ENCODE peak calls at places on chromosomes 16 and 17, in nine cellular contexts. E, V, T, N, D, Y, Q, U and K are unnamed samples. For H3K4me1 and H3K36me3, the result is how much of the 10 kb centered on the place peaks cover.

GRCh38 chr16:10162981-10163380 is 19.2 kb downstream of the GRIN2A start:
- DNase-seq in E (no peak), V (no peak), T (no peak), N (no peak), D (no peak), Y (no peak), Q (no peak), U (no peak), K (no peak)

GRCh38 chr16:9258423-9259051 is 167.1 kb downstream of the HAPSTR1 start:
- DNase-seq in E (peak), V (peak), T (peak), N (peak), D (peak), Y (peak), Q (peak), U (peak), K (peak)

GRCh38 chr17:21815352-21816063 is 123.2 kb downstream of the KCNJ18 start:
- DNase-seq in E (no peak), V (no peak), T (no peak), N (no peak), D (no peak), Y (no peak), Q (no peak), U (no peak), K (no peak)

GRCh38 chr17:8126306-8127066 is 2.6 kb upstream of the HES7 start:
- DNase-seq in E (peak), V (no peak), T (peak), N (peak), D (peak), Y (peak), Q (peak), U (peak), K (peak)

GRCh38 chr17:8552582-8553320 is 77.8 kb downstream of the MYH10 start:
- DNase-seq in E (no peak), V (no peak), T (peak), N (no peak), D (peak), Y (no peak), Q (no peak), U (no peak), K (no peak)

GRCh38 chr16:82627811-82628339 is 1.1 kb downstream of the CDH13 start:
- DNase-seq in E (peak), V (no peak), T (peak), N (no peak), D (peak), Y (peak), Q (no peak), U (no peak), K (no peak)

GRCh38 chr17:9054146-9054545 is 32.8 kb downstream of the NTN1 start:
- DNase-seq in E (peak), V (no peak), T (no peak), N (no peak), D (no peak), Y (peak), Q (no peak), U (no peak), K (no peak)

GRCh38 chr17:41404024-41404651 is 6.7 kb upstream of the KRT31 start:
- DNase-seq in E (no peak), V (peak), T (peak), N (no peak), D (peak), Y (no peak), Q (peak), U (no peak), K (no peak)

GRCh38 chr16:4454618-4455017 is 19.8 kb downstream of the NMRAL1 start:
- DNase-seq in E (peak), V (no peak), T (no peak), N (no peak), D (no peak), Y (peak), Q (no peak), U (no peak), K (no peak)

GRCh38 chr17:7613769-7614421 is 802 bp downstream of the FXR2 start:
- DNase-seq in E (no peak), V (no peak), T (peak), N (no peak), D (peak), Y (peak), Q (no peak), U (peak), K (peak)

GRCh38 chr16:7211781-7212180 is 120.9 kb upstream of the RBFOX1 start:
- DNase-seq in E (no peak), V (no peak), T (no peak), N (no peak), D (no peak), Y (no peak), Q (no peak), U (no peak), K (no peak)

GRCh38 chr17:65785109-65785508 is 223.7 kb upstream of the AXIN2 start:
- DNase-seq in E (no peak), V (peak), T (peak), N (no peak), D (peak), Y (no peak), Q (peak), U (no peak), K (no peak)

GRCh38 chr16:89536886-89537548 is 23.5 kb upstream of the RPL13 start:
- DNase-seq in E (no peak), V (no peak), T (no peak), N (no peak), D (no peak), Y (no peak), Q (no peak), U (no peak), K (no peak)

GRCh38 chr16:67163164-67163902 is 1.2 kb upstream of the HSF4 start:
- DNase-seq in E (peak), V (no peak), T (no peak), N (peak), D (no peak), Y (peak), Q (no peak), U (no peak), K (no peak)

GRCh38 chr16:11671271-11671670 is 3.0 kb downstream of the SNN start:
- DNase-seq in E (no peak), V (no peak), T (no peak), N (no peak), D (no peak), Y (no peak), Q (no peak), U (no peak), K (no peak)

GRCh38 chr17:5226940-5227878 is 7.5 kb downstream of the SCIMP start:
- DNase-seq in E (no peak), V (no peak), T (no peak), N (no peak), D (no peak), Y (no peak), Q (no peak), U (peak), K (no peak)

GRCh38 chr17:68763551-68763950 is 162.4 kb upstream of the FAM20A start:
- DNase-seq in E (no peak), V (no peak), T (peak), N (no peak), D (peak), Y (no peak), Q (no peak), U (no peak), K (no peak)

GRCh38 chr16:67707790-67708189 is 11.3 kb downstream of the GFOD2 start:
- DNase-seq in E (no peak), V (no peak), T (no peak), N (no peak), D (no peak), Y (no peak), Q (no peak), U (no peak), K (no peak)

GRCh38 chr17:77128895-77129567 is 11.7 kb upstream of the SEC14L1 start:
- DNase-seq in E (no peak), V (no peak), T (no peak), N (no peak), D (peak), Y (no peak), Q (no peak), U (no peak), K (no peak)

GRCh38 chr17:13353590-13353989 is 248.1 kb downstream of the HS3ST3A1 start:
- DNase-seq in E (no peak), V (no peak), T (no peak), N (peak), D (peak), Y (no peak), Q (peak), U (no peak), K (no peak)

GRCh38 chr16:12499032-12499735 is 304.5 kb downstream of the CPPED1 start:
- DNase-seq in E (no peak), V (no peak), T (no peak), N (no peak), D (no peak), Y (no peak), Q (no peak), U (peak), K (no peak)

GRCh38 chr17:31405941-31406371 is 14.5 kb downstream of the RAB11FIP4 start:
- DNase-seq in E (peak), V (no peak), T (no peak), N (peak), D (no peak), Y (peak), Q (no peak), U (no peak), K (no peak)

GRCh38 chr16:788399-789126 is at the start of gene CHTF18:
- DNase-seq in E (peak), V (peak), T (peak), N (peak), D (peak), Y (peak), Q (peak), U (peak), K (peak)

GRCh38 chr17:64022631-64023063 is 2.2 kb upstream of the ICAM2 start:
- DNase-seq in E (no peak), V (no peak), T (no peak), N (no peak), D (no peak), Y (no peak), Q (no peak), U (no peak), K (no peak)

GRCh38 chr16:47888734-47889133 is 267.1 kb downstream of the ABCC12 start:
- DNase-seq in E (no peak), V (no peak), T (no peak), N (no peak), D (no peak), Y (no peak), Q (no peak), U (no peak), K (no peak)

GRCh38 chr16:3112881-3113574 is 642 bp downstream of the ZNF205 start:
- DNase-seq in E (no peak), V (no peak), T (no peak), N (peak), D (peak), Y (no peak), Q (no peak), U (no peak), K (no peak)

GRCh38 chr17:40447148-40447644 is 3.9 kb downstream of the IGFBP4 start:
- DNase-seq in E (no peak), V (no peak), T (no peak), N (no peak), D (no peak), Y (no peak), Q (no peak), U (no peak), K (no peak)

GRCh38 chr16:27235055-27235937 is 32.0 kb downstream of the KDM8 start:
- DNase-seq in E (peak), V (peak), T (peak), N (peak), D (peak), Y (peak), Q (peak), U (peak), K (peak)

GRCh38 chr17:43170140-43170765 is 761 bp upstream of the NBR1 start:
- DNase-seq in E (peak), V (peak), T (peak), N (peak), D (peak), Y (peak), Q (peak), U (peak), K (peak)

DNA sequence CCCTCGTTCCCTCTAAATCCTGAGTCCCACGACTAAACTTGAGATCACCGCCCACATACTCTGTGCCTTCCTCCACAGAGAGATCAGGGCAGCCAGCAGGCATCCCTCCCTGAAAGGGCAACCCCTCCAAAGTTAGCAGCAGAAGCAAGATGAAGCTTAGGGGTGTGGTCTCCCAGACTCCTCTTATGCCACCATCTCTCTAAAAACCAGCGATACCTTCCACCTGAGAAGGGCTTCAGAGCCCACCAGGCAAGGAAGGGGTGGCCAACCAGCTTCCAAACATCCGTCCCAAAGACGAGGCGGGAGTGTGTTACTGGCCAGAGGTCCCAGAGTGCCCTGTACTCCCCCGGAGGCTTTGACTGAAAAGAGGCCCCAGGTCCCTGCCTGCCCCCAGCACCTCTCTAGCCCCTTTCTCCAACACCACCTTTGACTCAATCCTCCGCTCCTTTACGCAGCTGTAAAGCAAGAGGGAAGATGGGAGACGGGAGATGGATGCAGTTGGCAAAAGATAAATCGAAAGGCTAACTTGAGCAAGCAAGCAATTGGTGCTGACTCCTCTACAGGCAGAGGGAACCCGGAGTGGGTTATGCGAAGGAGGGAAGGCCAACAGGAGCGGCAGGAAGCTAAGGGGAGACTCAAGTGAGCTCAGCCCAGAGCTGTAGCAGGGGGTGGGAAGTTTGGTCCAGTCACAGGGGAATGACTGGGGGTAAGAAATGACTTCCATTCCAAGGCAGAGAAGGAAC is 1.1 kb downstream of the ST3GAL2 start:
- DNase-seq in E (peak), V (no peak), T (peak), N (peak), D (peak), Y (peak), Q (no peak), U (peak), K (no peak)
- TF ChIP-seq EZH2phosphoT487 in E (no peak), V (no peak), T (no peak), N (no peak), D (no peak), Y (no peak), Q (no peak), U (no peak), K (no peak)

DNA sequence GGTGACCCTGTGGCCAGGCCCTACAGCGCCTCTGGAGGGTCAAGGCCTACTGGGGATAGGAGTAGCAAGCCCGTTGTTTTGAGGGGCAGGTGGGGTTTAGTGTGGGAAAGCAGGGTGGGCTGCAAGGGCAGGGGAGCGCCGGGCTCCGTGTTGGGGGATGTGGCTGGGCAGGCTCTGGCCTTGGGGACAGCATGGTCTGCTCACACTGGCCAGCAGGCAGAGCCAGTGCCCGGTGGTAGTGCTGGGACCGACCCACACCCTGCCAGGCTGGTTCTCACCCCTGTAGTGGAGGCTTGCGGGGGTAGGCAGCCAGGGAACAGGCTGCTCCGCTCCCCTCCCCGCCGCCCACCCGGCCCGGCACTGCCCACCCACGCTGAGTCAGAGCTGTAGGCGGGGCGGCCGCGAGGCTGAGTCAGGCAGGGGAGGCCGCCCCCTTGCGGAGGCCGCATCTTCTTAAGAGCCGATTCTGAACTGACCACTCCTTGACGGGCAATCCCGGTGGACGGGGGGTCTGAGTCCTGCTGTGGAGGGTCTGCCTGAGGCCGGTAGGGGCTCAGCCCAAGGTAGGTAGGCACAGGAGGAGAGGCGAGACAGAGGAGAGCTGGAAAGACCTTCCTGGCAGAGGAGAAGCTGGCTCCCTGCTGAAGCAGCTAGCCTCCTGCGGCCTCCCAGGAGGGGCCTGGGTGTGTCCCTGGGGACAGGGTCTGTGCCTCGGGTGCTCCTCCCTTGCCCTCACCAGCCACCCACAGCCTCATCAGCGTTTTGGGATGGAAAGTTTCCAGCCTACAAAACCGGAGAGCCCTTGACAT is 62.4 kb downstream of the BAIAP2 start:
- DNase-seq in E (peak), V (peak), T (peak), N (peak), D (peak), Y (peak), Q (peak), U (no peak), K (no peak)
- H3K4me1 ChIP-seq in E (under half), V (half or more), T (half or more), N (under half), D (under half), Y (under half), Q (under half), U (under half), K (under half)

GRCh38 chr17:48066192-48066591 is 18.0 kb downstream of the NFE2L1 start:
- DNase-seq in E (no peak), V (no peak), T (no peak), N (no peak), D (no peak), Y (no peak), Q (no peak), U (no peak), K (no peak)

GRCh38 chr17:48067245-48067644 is 19.1 kb downstream of the NFE2L1 start:
- DNase-seq in E (no peak), V (no peak), T (no peak), N (no peak), D (no peak), Y (no peak), Q (no peak), U (no peak), K (no peak)

GRCh38 chr17:48066656-48067055 is 18.5 kb downstream of the NFE2L1 start:
- DNase-seq in E (no peak), V (no peak), T (no peak), N (no peak), D (peak), Y (peak), Q (no peak), U (no peak), K (no peak)

GRCh38 chr17:48070195-48070594 is 22.0 kb downstream of the NFE2L1 start:
- DNase-seq in E (no peak), V (no peak), T (no peak), N (no peak), D (no peak), Y (no peak), Q (no peak), U (no peak), K (no peak)

GRCh38 chr17:48068491-48068961 is 20.4 kb downstream of the NFE2L1 start:
- DNase-seq in E (no peak), V (no peak), T (peak), N (no peak), D (peak), Y (peak), Q (peak), U (peak), K (no peak)
- H3K36me3 ChIP-seq in E (under half), V (under half), T (half or more), N (half or more), D (under half), Y (under half), Q (under half), U (half or more), K (under half)

DNA sequence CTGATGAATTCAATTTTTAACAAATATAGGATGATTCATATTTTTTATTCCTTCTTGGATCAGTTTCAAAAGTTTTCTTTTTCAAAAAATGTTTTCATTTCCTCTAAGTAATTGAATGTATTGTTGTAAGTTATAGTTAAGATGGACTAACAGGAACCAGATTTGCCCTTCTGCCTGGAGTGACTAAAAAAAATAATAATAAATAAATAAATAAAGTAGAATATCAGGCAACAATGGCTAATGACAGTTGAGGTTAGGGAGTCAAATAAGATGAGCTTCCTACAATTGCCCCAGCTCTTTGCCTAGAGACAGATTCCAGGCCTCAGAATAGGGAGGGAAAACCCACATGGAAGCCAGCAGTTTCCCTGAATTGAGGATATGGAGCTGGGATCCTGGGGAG is 73.7 kb upstream of the MSI2 start:
- DNase-seq in E (no peak), V (no peak), T (no peak), N (no peak), D (no peak), Y (no peak), Q (no peak), U (no peak), K (no peak)
- TF ChIP-seq EZH2phosphoT487 in E (no peak), V (no peak), T (no peak), N (no peak), D (no peak), Y (no peak), Q (no peak), U (no peak), K (no peak)

DNA sequence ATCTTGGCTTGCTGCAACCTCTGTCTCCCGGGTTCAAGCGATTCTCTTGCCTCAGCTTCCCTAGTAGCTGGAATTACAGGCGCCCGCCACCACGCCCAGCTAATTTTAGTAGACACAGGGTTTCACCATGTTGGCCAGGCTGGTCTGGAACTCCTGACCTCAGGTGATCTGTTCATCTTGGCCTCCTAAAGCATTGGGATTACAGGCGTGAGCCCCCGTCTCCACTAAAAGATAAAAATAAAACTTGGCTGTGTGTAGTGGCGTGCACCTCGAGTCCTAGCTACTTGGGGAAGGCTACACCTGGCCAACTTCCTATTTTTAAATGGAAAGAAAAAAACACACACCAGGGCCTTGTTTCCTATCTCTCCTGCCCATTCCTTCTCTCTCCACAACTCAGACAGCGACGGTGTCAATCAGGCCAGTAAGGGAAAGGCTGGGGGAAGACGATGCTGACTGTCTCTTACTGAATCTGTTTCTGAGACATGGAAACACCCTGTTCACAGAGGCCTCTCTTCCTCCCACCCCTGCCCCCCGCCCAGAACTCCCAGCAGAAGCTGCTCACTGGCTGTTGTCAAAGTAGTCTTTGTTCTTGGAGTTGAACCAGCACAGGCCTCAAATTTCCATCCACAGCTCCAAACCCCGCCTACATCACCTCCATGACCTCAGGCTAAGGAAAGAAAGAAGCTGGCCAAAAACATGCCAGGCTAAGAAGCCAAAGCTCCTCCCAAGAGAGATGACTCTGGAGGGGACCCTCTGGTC is 96.6 kb downstream of the NXN start:
- DNase-seq in E (peak), V (no peak), T (no peak), N (no peak), D (peak), Y (peak), Q (peak), U (no peak), K (no peak)
- H3K4me1 ChIP-seq in E (under half), V (under half), T (under half), N (under half), D (under half), Y (under half), Q (under half), U (under half), K (under half)

GRCh38 chr16:70476272-70477020 is 22.1 kb downstream of the FCSK start:
- DNase-seq in E (no peak), V (peak), T (peak), N (peak), D (peak), Y (no peak), Q (no peak), U (no peak), K (peak)

GRCh38 chr16:70480127-70481105 is 26.0 kb downstream of the FCSK start:
- DNase-seq in E (no peak), V (no peak), T (no peak), N (no peak), D (no peak), Y (no peak), Q (no peak), U (no peak), K (no peak)

GRCh38 chr16:70478912-70479341 is 24.5 kb downstream of the FCSK start:
- DNase-seq in E (no peak), V (no peak), T (no peak), N (no peak), D (no peak), Y (peak), Q (no peak), U (no peak), K (no peak)

GRCh38 chr16:70475054-70475871 is 20.9 kb downstream of the FCSK start:
- DNase-seq in E (no peak), V (no peak), T (no peak), N (no peak), D (no peak), Y (no peak), Q (no peak), U (no peak), K (no peak)

GRCh38 chr16:70478169-70478568 is 23.8 kb downstream of the FCSK start:
- DNase-seq in E (no peak), V (no peak), T (no peak), N (no peak), D (no peak), Y (no peak), Q (no peak), U (no peak), K (no peak)
- H3K36me3 ChIP-seq in E (under half), V (under half), T (under half), N (under half), D (under half), Y (under half), Q (under half), U (under half), K (under half)